ENCODE peak calls at places on chromosome 17, in six cellular contexts. J is pancreas, N is fibroblast of lung, H is cardiac muscle cell, X is astrocyte, M is left lung. G is an unnamed sample.

GRCh38 chr17:43338886-43339516 is 59.8 kb upstream of the ARL4D start:
- DNase-seq in X (no peak), N (peak; percentile 61), H (peak; percentile 68), J (peak; percentile 84), M (peak; percentile 79), G (peak; percentile 79)

GRCh38 chr17:40480501-40481003 is 20.9 kb downstream of the TNS4 start:
- DNase-seq in X (no peak), N (peak; percentile 81), H (no peak), J (no peak), M (no peak), G (no peak)

GRCh38 chr17:3888343-3889171 is 4.3 kb downstream of the CAMKK1 start:
- DNase-seq in J (no peak), X (peak; percentile 89), M (no peak), N (peak; percentile 81), H (no peak), G (peak; percentile 87)

GRCh38 chr17:82647593-82648164 is 565 bp downstream of the WDR45B start:
- DNase-seq in M (peak; percentile 88), H (peak; percentile 35), J (peak; percentile 80), X (no peak), N (no peak), G (peak; percentile 73)

GRCh38 chr17:72618018-72618509 is 474.4 kb downstream of the SLC39A11 start:
- DNase-seq in X (no peak), N (no peak), J (no peak), M (no peak), H (peak; percentile 10), G (no peak)

GRCh38 chr17:3693829-3694231 is 2.1 kb downstream of the P2RX5 start:
- DNase-seq in J (no peak), N (no peak), M (no peak), H (no peak), X (no peak), G (no peak)

GRCh38 chr17:73760186-73760758 is 116.0 kb upstream of the SDK2 start:
- DNase-seq in N (no peak), J (no peak), X (no peak), M (peak; percentile 54), H (peak; percentile 34), G (no peak)

GRCh38 chr17:65531508-65532431 is 29.7 kb downstream of the AXIN2 start:
- DNase-seq in H (peak; percentile 51), N (peak; percentile 91), X (peak; percentile 52), J (no peak), M (no peak), G (peak; percentile 61)

GRCh38 chr17:77555741-77556291 is 402.7 kb upstream of the TNRC6C start:
- DNase-seq in J (peak; percentile 71), X (peak; percentile 31), N (peak; percentile 22), M (no peak), H (no peak), G (peak; percentile 61)

GRCh38 chr17:6591599-6592158 is 35.3 kb upstream of the PITPNM3 start:
- DNase-seq in M (no peak), H (no peak), N (peak; percentile 77), J (no peak), X (peak; percentile 85), G (no peak)

GRCh38 chr17:47792979-47793378 is 28.6 kb downstream of the OSBPL7 start:
- DNase-seq in N (no peak), X (no peak), H (no peak), M (no peak), J (no peak), G (no peak)

GRCh38 chr17:47791025-47791424 is 30.6 kb downstream of the OSBPL7 start:
- DNase-seq in J (no peak), X (no peak), M (no peak), N (no peak), H (no peak), G (no peak)

GRCh38 chr17:47792457-47792856 is 29.1 kb downstream of the OSBPL7 start:
- DNase-seq in J (no peak), N (no peak), M (no peak), X (no peak), H (no peak), G (no peak)

GRCh38 chr17:47785538-47786123 is 36.0 kb downstream of the OSBPL7 start:
- DNase-seq in N (peak; percentile 20), M (no peak), X (peak; percentile 18), H (peak; percentile 85), J (no peak), G (no peak)

GRCh38 chr17:47789611-47790520 is 31.7 kb downstream of the OSBPL7 start:
- DNase-seq in M (peak; percentile 84), J (peak; percentile 88), H (peak; percentile 75), X (peak; percentile 14), N (peak; percentile 44), G (peak; percentile 72)
- H3K4me3 ChIP-seq in M (peak overlapping the region; percentile 24), J (peak overlapping the region; percentile 17), H (peak overlapping the region; percentile 17), X (peak overlapping the region; percentile 5), N (peak overlapping the region; percentile 45), G (peak overlapping the region; percentile 61)

DNA sequence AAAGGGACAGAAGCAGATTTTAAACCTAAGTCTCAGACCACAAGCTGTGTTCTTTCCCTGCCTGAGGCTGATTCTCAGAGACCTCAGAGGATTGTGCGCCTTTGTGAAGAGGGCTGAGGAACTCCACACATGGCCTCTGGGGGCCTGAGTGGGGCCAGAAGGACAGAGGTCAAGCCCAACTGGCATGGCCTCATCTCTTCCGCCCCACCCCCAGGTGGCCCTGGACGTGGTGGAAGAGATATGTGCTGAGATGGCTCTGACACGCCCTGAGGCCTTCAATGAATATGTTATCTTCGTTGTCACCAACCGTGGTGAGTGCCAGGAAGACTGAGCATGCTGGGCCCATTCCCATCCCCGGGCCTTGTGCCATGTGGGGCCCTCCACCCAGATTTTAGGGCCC is 20.1 kb upstream of the ALKBH5 start:
- DNase-seq in N (no peak), M (no peak), X (no peak), J (no peak), H (no peak), G (no peak)
- TF ChIP-seq CTCF in N (no peak), M (no peak), X (no peak), J (no peak), H (no peak), G (no peak)

DNA sequence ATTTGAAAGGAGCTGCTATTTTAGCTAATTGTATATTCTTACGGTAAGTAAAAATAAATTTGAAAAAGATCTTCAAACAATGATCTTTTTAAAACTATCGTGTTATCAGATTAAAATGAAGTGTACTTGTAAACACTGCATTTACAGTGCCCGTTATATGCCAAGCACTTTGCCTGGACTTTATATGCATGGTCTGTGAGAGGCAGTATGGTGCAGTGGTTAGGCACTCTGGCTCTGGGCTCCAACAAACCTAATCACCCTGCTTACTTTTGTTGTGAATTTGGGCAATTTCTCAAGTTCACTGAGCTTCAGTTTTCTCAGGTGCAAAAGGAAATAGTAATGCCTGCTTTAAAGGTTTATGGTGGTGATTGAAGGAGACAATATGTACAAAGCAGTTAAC is 1.4 kb downstream of the PMP22 start:
- DNase-seq in X (no peak), M (no peak), J (no peak), H (no peak), N (no peak), G (no peak)
- H3K4me3 ChIP-seq in X (peak overlapping the region; percentile 77), M (peak overlapping the region; percentile 47), J (no peak overlapping the region), H (no peak overlapping the region), N (peak overlapping the region; percentile 79), G (peak overlapping the region; percentile 81)

GRCh38 chr17:61337247-61337812 is 62.3 kb upstream of the TBX2 start:
- DNase-seq in N (peak; percentile 57), M (no peak), H (no peak), J (no peak), X (no peak), G (no peak)

GRCh38 chr17:61333151-61333550 is 66.5 kb upstream of the TBX2 start:
- DNase-seq in N (no peak), H (no peak), X (no peak), M (no peak), J (no peak), G (no peak)

GRCh38 chr17:61335105-61335844 is 64.4 kb upstream of the TBX2 start:
- DNase-seq in M (no peak), X (peak; percentile 73), H (no peak), N (peak; percentile 88), J (no peak), G (no peak)

GRCh38 chr17:61335845-61336655 is 63.6 kb upstream of the TBX2 start:
- DNase-seq in J (peak; percentile 65), M (no peak), H (no peak), N (peak; percentile 90), X (peak; percentile 89), G (no peak)

DNA sequence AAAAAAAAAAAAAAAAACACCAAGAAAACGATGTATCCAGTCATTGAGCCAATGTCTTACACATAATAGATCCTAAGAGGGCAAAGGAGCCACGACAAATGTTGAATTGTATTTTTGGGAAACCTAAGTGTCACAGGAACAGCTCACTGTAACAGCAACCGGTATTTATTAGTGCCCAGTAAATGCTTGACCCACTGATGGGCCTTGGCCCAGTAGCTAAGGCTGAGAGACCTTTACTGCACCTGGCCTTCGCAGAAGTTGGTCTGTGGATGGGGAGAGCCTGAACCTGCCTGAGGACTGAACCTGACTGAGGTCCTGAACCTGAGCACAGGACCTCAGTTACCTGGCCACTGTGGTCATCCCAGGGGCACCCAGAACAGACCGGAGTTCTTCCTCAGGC is 65.0 kb upstream of the TBX2 start:
- DNase-seq in X (no peak), H (no peak), M (no peak), J (no peak), N (no peak), G (no peak)
- TF ChIP-seq CTCF in X (no peak), H (no peak), M (no peak), J (no peak), N (no peak), G (no peak)

DNA sequence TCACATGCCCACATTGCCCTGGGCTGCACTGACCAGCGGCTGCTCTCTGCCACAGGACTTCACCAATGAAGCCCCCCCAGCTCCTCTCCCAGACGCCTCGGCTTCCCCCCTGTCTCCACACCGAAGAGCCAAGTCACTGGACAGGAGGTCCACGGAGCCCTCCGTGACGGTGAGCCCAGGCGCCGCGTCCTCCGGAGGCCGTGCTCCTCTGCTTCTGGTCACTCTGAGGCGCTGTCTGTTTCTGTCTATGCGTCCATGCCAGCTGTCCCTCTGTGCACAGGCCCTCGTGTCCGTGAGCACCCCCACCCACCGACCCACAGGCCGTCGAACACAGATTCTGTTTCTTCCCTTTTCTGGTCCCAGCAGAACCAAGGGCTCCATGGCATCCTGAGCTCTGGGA is 62.6 kb downstream of the PLD6 start:
- DNase-seq in J (no peak), N (no peak), M (peak; percentile 66), H (no peak), X (no peak), G (no peak)
- H3K4me3 ChIP-seq in J (no peak overlapping the region), N (no peak overlapping the region), M (no peak overlapping the region), H (no peak overlapping the region), X (no peak overlapping the region), G (no peak overlapping the region)